ENCODE peak calls at places on chromosomes 4 and X, in ten cellular contexts. C is cardiac fibroblast, U is HFFc6, S is Caki2, E is hepatic stellate cell, Q is hepatocyte, A is CD14-positive monocyte, F is glutamatergic neuron, B is AG08395, I is hypothalamus. O is an unnamed sample.

GRCh38 chrX:150934453-150934852 is 36.0 kb upstream of the CD99L2 start:
- DNase-seq in Q (peak; percentile 55), E (no peak), I (no peak), A (no peak), S (peak; percentile 41), C (peak; percentile 63), U (peak; percentile 58), B (peak; percentile 54), F (no peak), O (peak; percentile 91)

GRCh38 chr4:139901516-139902327 is 236.1 kb downstream of the MGST2 start:
- DNase-seq in U (no peak), S (no peak), C (no peak), Q (no peak), A (no peak), B (peak; percentile 36), F (no peak), E (no peak), I (no peak), O (peak; percentile 87)

GRCh38 chrX:83169683-83170082 is 338.4 kb upstream of the POU3F4 start:
- DNase-seq in Q (no peak), S (no peak), F (no peak), B (no peak), C (no peak), A (no peak), E (no peak), U (no peak), I (no peak), O (no peak)

GRCh38 chrX:102950908-102951866 is 14.1 kb downstream of the RAB40AL start:
- DNase-seq in U (peak; percentile 48), F (peak; percentile 75), A (no peak), C (peak; percentile 52), E (peak; percentile 19), S (peak; percentile 58), I (no peak), B (peak; percentile 35), Q (peak; percentile 42), O (peak; percentile 73)

GRCh38 chrX:155966876-155967275 is 30.6 kb upstream of the IL9R start:
- DNase-seq in E (no peak), U (peak; percentile 26), A (no peak), C (peak; percentile 16), F (peak; percentile 26), I (no peak), Q (peak; percentile 35), B (no peak), S (no peak), O (peak; percentile 78)

GRCh38 chr4:141002323-141002805 is 130.9 kb downstream of the RNF150 start:
- DNase-seq in I (no peak), F (no peak), Q (peak; percentile 13), A (no peak), S (no peak), C (peak; percentile 67), B (no peak), E (peak; percentile 20), U (peak; percentile 31), O (no peak)

GRCh38 chr4:126895988-126896570 is 736.7 kb upstream of the INTU start:
- DNase-seq in B (no peak), E (no peak), I (no peak), A (no peak), Q (no peak), S (no peak), C (no peak), U (no peak), F (no peak), O (no peak)

GRCh38 chr4:83561381-83561780 is 25.5 kb downstream of the GPAT3 start:
- DNase-seq in Q (no peak), I (no peak), E (no peak), U (peak; percentile 30), A (peak; percentile 89), S (peak; percentile 80), B (peak; percentile 59), F (no peak), C (peak; percentile 40), O (no peak)

GRCh38 chr4:168885416-168885815 is 124.6 kb downstream of the CBR4 start:
- DNase-seq in B (no peak), F (no peak), S (no peak), C (peak; percentile 31), Q (no peak), E (no peak), I (no peak), U (no peak), A (no peak), O (no peak)

GRCh38 chr4:159979953-159980352 is 877.1 kb downstream of the RAPGEF2 start:
- DNase-seq in U (no peak), B (no peak), C (no peak), A (no peak), I (no peak), S (no peak), Q (no peak), E (no peak), F (no peak), O (no peak)

GRCh38 chrX:14718403-14718802 is 154.5 kb downstream of the FANCB start:
- DNase-seq in A (no peak), U (no peak), E (no peak), C (peak; percentile 13), Q (no peak), F (no peak), S (no peak), I (no peak), B (no peak), O (no peak)

GRCh38 chrX:131792789-131793462 is 230.2 kb upstream of the STK26 start:
- DNase-seq in B (peak; percentile 58), C (peak; percentile 34), A (no peak), I (no peak), E (peak; percentile 50), F (no peak), U (peak; percentile 22), Q (no peak), S (no peak), O (peak; percentile 18)

GRCh38 chr4:186651181-186651603 is 72.5 kb downstream of the FAT1 start:
- DNase-seq in Q (no peak), C (no peak), B (no peak), U (no peak), E (no peak), A (no peak), I (no peak), S (no peak), F (no peak), O (no peak)

GRCh38 chr4:86496094-86497060 is 97.7 kb upstream of the PTPN13 start:
- DNase-seq in I (no peak), Q (peak; percentile 72), C (peak; percentile 71), A (no peak), S (peak; percentile 19), U (peak; percentile 51), E (peak; percentile 35), F (peak; percentile 42), B (peak; percentile 61), O (peak; percentile 41)

GRCh38 chrX:136528645-136529315 is 3.2 kb upstream of the VGLL1 start:
- DNase-seq in A (no peak), I (no peak), F (no peak), Q (peak; percentile 7), U (no peak), C (no peak), S (peak; percentile 62), E (no peak), B (no peak), O (peak; percentile 63)

GRCh38 chr4:177191586-177191985 is 118.1 kb upstream of the NEIL3 start:
- DNase-seq in U (no peak), E (no peak), F (no peak), A (no peak), B (no peak), C (no peak), Q (no peak), I (no peak), S (no peak), O (peak; percentile 3)

GRCh38 chr4:5770051-5770450 is 59.0 kb downstream of the EVC start:
- DNase-seq in B (no peak), S (no peak), E (no peak), Q (no peak), A (no peak), C (no peak), F (no peak), U (no peak), I (no peak), O (no peak)

GRCh38 chrX:150361777-150362351 is 1.3 kb upstream of the MAMLD1 start:
- DNase-seq in B (no peak), A (no peak), Q (peak; percentile 31), E (no peak), I (peak; percentile 0), S (no peak), F (no peak), C (no peak), U (no peak), O (peak; percentile 1)

GRCh38 chr4:149835280-149835679 is 19.6 kb upstream of the IQCM start:
- DNase-seq in C (no peak), E (no peak), I (no peak), S (no peak), A (no peak), B (no peak), U (no peak), F (no peak), Q (no peak), O (peak; percentile 16)

GRCh38 chr4:72670521-72670920 is 101.5 kb upstream of the ADAMTS3 start:
- DNase-seq in B (no peak), F (no peak), A (no peak), Q (no peak), S (no peak), I (no peak), E (no peak), C (no peak), U (no peak), O (no peak)

GRCh38 chr4:150515135-150515534 is 66.8 kb upstream of the MAB21L2 start:
- DNase-seq in I (no peak), B (no peak), U (no peak), S (no peak), Q (no peak), A (no peak), F (no peak), C (peak; percentile 27), E (no peak), O (no peak)

O was measured in mesendoderm.